ENCODE peak calls at places on chromosome 6, in seven cellular contexts. Y is A549, Q is HTR-8/SVneo, V is Calu3, O is A172, T is AG10803, S is NCI-H2107. E is an unnamed sample.
A peak's percentile ranks its signal among the peaks of the same experiment; 100 is the strongest.

GRCh38 chr6:108698593-108699289 is 138.0 kb downstream of the FOXO3 start:
- DNase-seq in T (no peak), V (no peak), Y (no peak), O (no peak), S (no peak), Q (no peak), E (no peak)

GRCh38 chr6:35360349-35361138 is 18.2 kb downstream of the PPARD start:
- DNase-seq in V (no peak), O (no peak), Y (no peak), Q (no peak), S (no peak), T (peak; percentile 56), E (no peak)

GRCh38 chr6:134419717-134420116 is 101.8 kb upstream of the SGK1 start:
- DNase-seq in S (no peak), O (no peak), V (no peak), Q (no peak), T (no peak), Y (no peak), E (no peak)

GRCh38 chr6:34695729-34696188 is 808 bp downstream of the ILRUN start:
- DNase-seq in Y (no peak), Q (no peak), O (no peak), V (no peak), T (no peak), S (no peak), E (no peak)

GRCh38 chr6:127582777-127583462 is 5.9 kb downstream of the C6orf58 start:
- DNase-seq in S (no peak), T (peak; percentile 42), V (no peak), Q (peak; percentile 20), Y (peak; percentile 22), O (peak; percentile 73), E (peak; percentile 58)

GRCh38 chr6:2498224-2498623 is 252.5 kb downstream of the MYLK4 start:
- DNase-seq in O (peak; percentile 74), Y (no peak), Q (no peak), S (no peak), T (no peak), V (no peak), E (no peak)

GRCh38 chr6:118325220-118325860 is 222.8 kb upstream of the PLN start:
- DNase-seq in V (peak; percentile 15), Q (peak; percentile 42), O (peak; percentile 19), Y (no peak), S (no peak), T (peak; percentile 3), E (no peak)

GRCh38 chr6:36358235-36358915 is 21.7 kb upstream of the BNIP5 start:
- DNase-seq in V (peak; percentile 28), O (peak; percentile 68), S (no peak), T (no peak), Q (no peak), Y (no peak), E (no peak)

GRCh38 chr6:106731144-106731842 is 101.9 kb downstream of the QRSL1 start:
- DNase-seq in Q (no peak), Y (no peak), T (no peak), S (no peak), V (peak; percentile 66), O (no peak), E (no peak)

GRCh38 chr6:132279592-132280139 is 121.6 kb downstream of the MOXD1 start:
- DNase-seq in O (peak; percentile 57), T (peak; percentile 69), Q (peak; percentile 58), Y (peak; percentile 33), V (peak; percentile 79), S (peak; percentile 51), E (peak; percentile 61)

GRCh38 chr6:101730954-101731353 is 337.4 kb downstream of the GRIK2 start:
- DNase-seq in V (no peak), T (peak; percentile 7), S (no peak), O (no peak), Q (no peak), Y (no peak), E (no peak)

GRCh38 chr6:158050107-158050735 is 68.6 kb downstream of the SYNJ2 start:
- DNase-seq in T (no peak), Q (no peak), S (no peak), Y (no peak), O (no peak), V (no peak), E (no peak)

GRCh38 chr6:118917550-118918321 is 17.2 kb downstream of the MCM9 start:
- DNase-seq in Q (no peak), O (no peak), V (no peak), T (no peak), Y (no peak), S (no peak), E (no peak)

GRCh38 chr6:133568970-133569889 is 319.7 kb upstream of the TCF21 start:
- DNase-seq in Q (peak; percentile 86), S (peak; percentile 43), V (peak; percentile 66), O (peak; percentile 91), Y (peak; percentile 92), T (peak; percentile 73), E (peak; percentile 87)

E was measured in HCT116.